ENCODE peak calls at places on chromosomes 6 and 20, in six cellular contexts. P, K, S, H, B and J are unnamed samples.

GRCh38 chr6:18121580-18122127 is 823 bp downstream of the NHLRC1 start:
- DNase-seq in P (no peak), K (no peak), S (no peak), H (peak), B (no peak), J (no peak)

GRCh38 chr6:158322400-158322723 is 10.1 kb downstream of the TULP4 start:
- DNase-seq in P (no peak), K (no peak), S (no peak), H (no peak), B (no peak), J (no peak)

GRCh38 chr6:97626586-97627441 is 343.8 kb upstream of the MMS22L start:
- DNase-seq in P (peak), K (peak), S (no peak), H (peak), B (peak), J (no peak)

GRCh38 chr6:25124216-25124615 is 155.0 kb upstream of the CARMIL1 start:
- DNase-seq in P (no peak), K (no peak), S (no peak), H (no peak), B (no peak), J (no peak)

GRCh38 chr6:45663181-45664180 is 285.7 kb upstream of the SUPT3H start:
- DNase-seq in P (peak), K (peak), S (no peak), H (peak), B (no peak), J (no peak)

GRCh38 chr6:24401458-24401857 is 1.3 kb upstream of the MRS2 start:
- DNase-seq in P (no peak), K (no peak), S (no peak), H (no peak), B (no peak), J (no peak)

GRCh38 chr20:3798405-3798768 is 2.3 kb downstream of the CDC25B start:
- DNase-seq in P (peak), K (no peak), S (no peak), H (no peak), B (no peak), J (no peak)

GRCh38 chr6:1267057-1267732 is 44.7 kb upstream of the FOXQ1 start:
- DNase-seq in P (no peak), K (peak), S (no peak), H (no peak), B (no peak), J (peak)

GRCh38 chr6:80304014-80304413 is 197.5 kb downstream of the BCKDHB start:
- DNase-seq in P (no peak), K (peak), S (no peak), H (no peak), B (no peak), J (no peak)

GRCh38 chr6:170256641-170257040 is 34.2 kb downstream of the DLL1 start:
- DNase-seq in P (no peak), K (no peak), S (no peak), H (no peak), B (no peak), J (no peak)

GRCh38 chr6:15453622-15454021 is 207.8 kb downstream of the JARID2 start:
- DNase-seq in P (no peak), K (no peak), S (no peak), H (no peak), B (no peak), J (no peak)

GRCh38 chr6:10441004-10441654 is 26.3 kb upstream of the TFAP2A start:
- DNase-seq in P (no peak), K (peak), S (peak), H (no peak), B (no peak), J (peak)

GRCh38 chr20:8693709-8694108 is 375.2 kb upstream of the PLCB4 start:
- DNase-seq in P (no peak), K (peak), S (peak), H (no peak), B (no peak), J (no peak)

GRCh38 chr20:15708984-15709598 is 864.2 kb downstream of the KIF16B start:
- DNase-seq in P (peak), K (no peak), S (no peak), H (peak), B (peak), J (peak)

GRCh38 chr6:73942581-73942980 is 246.6 kb downstream of the CD109 start:
- DNase-seq in P (no peak), K (peak), S (peak), H (no peak), B (no peak), J (peak)

GRCh38 chr6:53493635-53494025 is 51.3 kb downstream of the GCLC start:
- DNase-seq in P (no peak), K (no peak), S (peak), H (no peak), B (no peak), J (no peak)

GRCh38 chr6:108884211-108885059 is 36.2 kb downstream of the ARMC2 start:
- DNase-seq in P (no peak), K (no peak), S (no peak), H (no peak), B (no peak), J (no peak)

GRCh38 chr20:6560978-6561377 is 206.5 kb upstream of the BMP2 start:
- DNase-seq in P (no peak), K (no peak), S (no peak), H (no peak), B (no peak), J (no peak)

GRCh38 chr6:109793793-109794192 is 102.7 kb downstream of the FIG4 start:
- DNase-seq in P (no peak), K (peak), S (peak), H (no peak), B (no peak), J (peak)

GRCh38 chr6:78025501-78025900 is 372.7 kb downstream of the MEI4 start:
- DNase-seq in P (no peak), K (no peak), S (no peak), H (no peak), B (no peak), J (no peak)

GRCh38 chr6:30884521-30885480 is 482 bp downstream of the DDR1 start:
- DNase-seq in P (peak), K (peak), S (no peak), H (peak), B (no peak), J (peak)

GRCh38 chr6:153096031-153096430 is 35.1 kb downstream of the RGS17 start:
- DNase-seq in P (no peak), K (no peak), S (no peak), H (no peak), B (no peak), J (no peak)

GRCh38 chr6:34743625-34744293 is 13.5 kb upstream of the SNRPC start:
- DNase-seq in P (no peak), K (no peak), S (no peak), H (no peak), B (no peak), J (no peak)